ENCODE peak calls at places on chromosomes 13 and 19, in six cellular contexts. S is SK-N-SH, G is GM23248, I is GM23338, P is OCI-LY7, Y is hepatocyte. K is an unnamed sample.

GRCh38 chr13:30159446-30159839 is 147.9 kb downstream of the KATNAL1 start:
- DNase-seq in G (peak; percentile 91), I (no peak), P (no peak), Y (no peak), S (no peak), K (no peak)

GRCh38 chr13:20400774-20401173 is 124.9 kb downstream of the CRYL1 start:
- DNase-seq in P (no peak), S (no peak), Y (no peak), I (no peak), G (peak; percentile 85), K (no peak)

GRCh38 chr19:6800991-6801396 is 28.5 kb downstream of the VAV1 start:
- DNase-seq in Y (no peak), P (peak; percentile 46), S (no peak), I (no peak), G (peak; percentile 86), K (no peak)

GRCh38 chr19:10474962-10475451 is 28.1 kb downstream of the KEAP1 start:
- DNase-seq in I (no peak), Y (no peak), G (no peak), P (no peak), S (peak; percentile 1), K (no peak)

GRCh38 chr13:45490068-45490467 is 25.3 kb downstream of the COG3 start:
- DNase-seq in G (no peak), S (peak; percentile 27), I (peak; percentile 56), P (peak; percentile 13), Y (no peak), K (no peak)

GRCh38 chr19:8569066-8569761 is 8.0 kb downstream of the MYO1F start:
- DNase-seq in Y (no peak), I (no peak), S (no peak), P (no peak), G (peak; percentile 97), K (no peak)

GRCh38 chr19:43759515-43759914 is 4.8 kb upstream of the SMG9 start:
- DNase-seq in I (peak; percentile 59), G (peak; percentile 93), P (peak; percentile 56), S (no peak), Y (no peak), K (no peak)

GRCh38 chr13:32228330-32229041 is 86.7 kb downstream of the ZAR1L start:
- DNase-seq in S (no peak), G (peak; percentile 59), Y (no peak), I (peak; percentile 36), P (no peak), K (no peak)

GRCh38 chr19:55626350-55626749 is 2.0 kb upstream of the ZNF784 start:
- DNase-seq in Y (no peak), I (no peak), S (no peak), P (no peak), G (no peak), K (no peak)

GRCh38 chr19:40896418-40896796 is 14.4 kb upstream of the CYP2A7 start:
- DNase-seq in I (no peak), S (no peak), G (no peak), Y (no peak), P (no peak), K (no peak)

GRCh38 chr19:53989600-53990533 is 1.6 kb upstream of the CACNG6 start:
- DNase-seq in G (no peak), S (no peak), P (no peak), Y (no peak), I (peak; percentile 18), K (no peak)

GRCh38 chr13:98565726-98566577 is 11.0 kb downstream of the STK24 start:
- DNase-seq in S (peak; percentile 38), Y (no peak), G (peak; percentile 52), I (no peak), P (peak; percentile 19), K (no peak)

GRCh38 chr13:50847501-50847900 is 4.0 kb upstream of the DLEU7 start:
- DNase-seq in Y (no peak), I (no peak), P (no peak), S (no peak), G (no peak), K (no peak)

GRCh38 chr13:24215732-24216131 is 55.2 kb downstream of the SPATA13 start:
- DNase-seq in I (no peak), S (no peak), P (no peak), G (peak; percentile 69), Y (no peak), K (peak; percentile 31)

GRCh38 chr13:97028441-97029299 is 34.4 kb upstream of the OXGR1 start:
- DNase-seq in P (peak; percentile 33), G (peak; percentile 64), S (peak; percentile 69), Y (peak; percentile 74), I (peak; percentile 67), K (peak; percentile 45)

GRCh38 chr19:15107056-15108010 is at the start of gene SYDE1:
- DNase-seq in Y (peak; percentile 66), P (no peak), G (peak; percentile 72), I (peak; percentile 92), S (peak; percentile 88), K (peak; percentile 89)

GRCh38 chr19:54357381-54357780 is 7.3 kb downstream of the LAIR1 start:
- DNase-seq in G (no peak), P (no peak), I (peak; percentile 23), Y (no peak), S (no peak), K (no peak)

GRCh38 chr13:106714271-106714670 is 146.3 kb upstream of the ARGLU1 start:
- DNase-seq in G (no peak), Y (no peak), I (no peak), S (no peak), P (no peak), K (no peak)

GRCh38 chr19:12792048-12792852 is 964 bp downstream of the JUNB start:
- DNase-seq in G (peak; percentile 77), S (peak; percentile 41), P (peak; percentile 91), I (peak; percentile 94), Y (peak; percentile 70), K (peak; percentile 76)

GRCh38 chr19:30871979-30872378 is 477.3 kb downstream of the TSHZ3 start:
- DNase-seq in S (no peak), Y (no peak), P (no peak), I (no peak), G (no peak), K (no peak)

GRCh38 chr19:10602330-10603083 is 15.4 kb upstream of the AP1M2 start:
- DNase-seq in S (peak; percentile 100), Y (peak; percentile 91), P (peak; percentile 90), I (peak; percentile 91), G (peak; percentile 89), K (peak; percentile 95)

GRCh38 chr19:38055040-38055439 is 148.0 kb downstream of the SIPA1L3 start:
- DNase-seq in P (no peak), S (no peak), G (no peak), I (peak; percentile 53), Y (no peak), K (peak; percentile 36)

GRCh38 chr19:31518626-31519025 is 169.4 kb upstream of the TSHZ3 start:
- DNase-seq in Y (no peak), S (no peak), P (no peak), G (no peak), I (no peak), K (no peak)

GRCh38 chr13:83372786-83373185 is 509.5 kb downstream of the SLITRK1 start:
- DNase-seq in Y (no peak), P (no peak), S (no peak), I (no peak), G (peak; percentile 13), K (no peak)

GRCh38 chr19:3580156-3580955 is 4.9 kb upstream of the GIPC3 start:
- DNase-seq in Y (no peak), S (no peak), I (no peak), P (no peak), G (peak; percentile 97), K (no peak)

GRCh38 chr13:113822266-113822665 is 41.6 kb downstream of the GAS6 start:
- DNase-seq in Y (no peak), I (no peak), P (no peak), G (no peak), S (no peak), K (no peak)
- H2AFZ ChIP-seq in Y (no peak overlapping the region), I (no peak overlapping the region), P (no peak overlapping the region), G (no peak overlapping the region), S (no peak overlapping the region), K (no peak overlapping the region)

DNA sequence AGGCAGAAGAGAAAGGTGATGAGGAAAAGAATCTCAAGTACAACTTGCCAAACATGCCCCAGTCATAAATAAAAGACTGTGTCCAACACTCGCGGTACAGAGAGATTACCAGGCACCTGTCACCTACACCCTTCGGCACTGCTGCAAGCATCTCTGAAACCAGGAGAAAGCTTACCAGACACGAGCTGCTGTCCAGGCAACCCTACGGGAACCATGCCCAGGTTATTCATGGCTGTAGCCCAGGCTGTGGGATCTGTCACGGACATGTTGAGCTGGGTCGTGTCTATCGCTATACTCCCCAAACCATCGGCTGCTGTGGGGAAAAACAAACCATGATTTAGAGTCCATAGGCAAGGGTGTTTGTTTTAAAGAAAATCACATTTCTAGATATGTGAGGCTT is 375.0 kb downstream of the ENOX1 start:
- DNase-seq in S (no peak), P (no peak), Y (no peak), I (no peak), G (no peak), K (no peak)
- TF ChIP-seq EZH2phosphoT487 in S (no peak), P (no peak), Y (no peak), I (no peak), G (no peak), K (no peak)

DNA sequence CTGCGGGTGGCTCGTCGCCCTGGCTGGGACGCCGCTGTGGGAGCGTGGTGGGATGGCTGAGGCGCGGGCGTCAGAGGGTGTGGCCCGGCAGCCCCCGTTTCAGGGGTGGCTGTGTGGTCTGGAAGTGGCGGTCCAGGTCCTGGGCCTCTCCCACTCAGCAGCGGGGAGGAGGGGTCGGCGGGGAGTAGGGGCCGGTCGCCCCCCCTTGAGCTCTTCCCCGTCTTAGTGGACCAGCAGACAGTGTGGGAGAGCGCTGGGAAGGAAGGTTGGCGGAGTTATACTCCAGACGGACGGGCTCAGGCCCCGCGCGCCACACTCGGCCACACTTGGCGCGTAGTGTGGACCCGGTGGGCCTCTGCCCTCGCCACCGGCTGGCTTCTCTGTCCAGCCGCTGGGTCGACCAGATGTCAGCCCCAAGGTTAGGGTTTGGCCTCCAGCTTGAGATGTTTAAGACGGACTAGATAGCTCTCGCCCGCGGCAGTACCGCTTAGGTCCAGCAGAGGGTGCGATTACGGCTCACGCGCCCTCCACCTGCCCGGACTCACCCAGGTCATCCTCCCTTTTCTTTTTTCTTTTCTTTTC is 21.7 kb upstream of the ZNF429 start:
- DNase-seq in S (peak; percentile 85), Y (no peak), I (peak; percentile 91), P (peak; percentile 28), G (peak; percentile 8), K (peak; percentile 45)
- H3K36me3 ChIP-seq in S (no peaks in the 10 kb centered on the region), Y (no peaks in the 10 kb centered on the region), I (no peaks in the 10 kb centered on the region), P (peaks cover 25% of the 10 kb centered on the region), G (no peaks in the 10 kb centered on the region), K (no peaks in the 10 kb centered on the region)

GRCh38 chr19:1942078-1942933 is 1.3 kb downstream of the CSNK1G2 start:
- DNase-seq in S (peak; percentile 89), I (peak; percentile 93), Y (peak; percentile 87), P (peak; percentile 65), G (peak; percentile 82), K (peak; percentile 94)
- H2AFZ ChIP-seq in S (no peak overlapping the region), I (peak overlapping the region; percentile 69), Y (peak overlapping the region; percentile 11), P (no peak overlapping the region), G (peak overlapping the region; percentile 40), K (peak overlapping the region; percentile 10)

GRCh38 chr19:39845621-39846175 is 481 bp downstream of the FBL start:
- DNase-seq in P (peak; percentile 33), S (peak; percentile 73), I (peak; percentile 62), Y (peak; percentile 48), G (peak; percentile 69), K (peak; percentile 61)
- TF ChIP-seq EZH2phosphoT487 in P (no peak), S (no peak), I (no peak), Y (no peak), G (no peak), K (no peak)